ENCODE peak calls at places on chromosomes 12 and 14, in six cellular contexts. V is NCI-H2029; F is heart left ventricle; A is activated T-cell treated with anti-CD3 and anti-CD28 coated beads, Interleukin-2, amount 50 U/mL, for 72 hours; P is astrocyte of the cerebellum; B is endothelial cell. X is an unnamed sample.

GRCh38 chr12:130421896-130422295 is 84.2 kb downstream of the PIWIL1 start:
- DNase-seq in A (no peak), F (no peak), P (no peak), V (no peak), B (no peak), X (no peak)

GRCh38 chr14:55889124-55889523 is 229.1 kb upstream of the PELI2 start:
- DNase-seq in F (no peak), B (no peak), A (no peak), V (peak; percentile 90), P (no peak), X (no peak)

GRCh38 chr14:103522649-103523582 is at the start of gene CKB:
- DNase-seq in V (peak; percentile 23), B (no peak), F (peak; percentile 75), A (peak; percentile 41), P (no peak), X (peak; percentile 45)

GRCh38 chr14:68312300-68312699 is 480.6 kb downstream of the ZFP36L1 start:
- DNase-seq in B (no peak), V (no peak), P (no peak), F (no peak), A (no peak), X (no peak)

GRCh38 chr14:71733210-71733883 is 198.9 kb upstream of the RGS6 start:
- DNase-seq in V (no peak), B (no peak), P (peak; percentile 24), A (no peak), F (no peak), X (peak; percentile 76)

GRCh38 chr12:55713721-55714120 is 2.1 kb upstream of the BLOC1S1 start:
- DNase-seq in B (no peak), F (no peak), A (no peak), P (peak; percentile 48), V (no peak), X (peak; percentile 89)

GRCh38 chr14:104321151-104322130 is 183.1 kb downstream of the KIF26A start:
- DNase-seq in A (no peak), F (peak; percentile 24), B (peak; percentile 1), P (no peak), V (no peak), X (no peak)

GRCh38 chr12:47249082-47249481 is 169.3 kb upstream of the AMIGO2 start:
- DNase-seq in P (no peak), F (no peak), V (no peak), A (no peak), B (no peak), X (no peak)

GRCh38 chr12:3246253-3246652 is 169.1 kb downstream of the TSPAN9 start:
- DNase-seq in V (no peak), A (no peak), P (no peak), F (no peak), B (no peak), X (no peak)

GRCh38 chr14:79018846-79019245 is 848.7 kb downstream of the NRXN3 start:
- DNase-seq in P (no peak), B (no peak), A (no peak), F (no peak), V (no peak), X (peak; percentile 82)

GRCh38 chr14:24971255-24971654 is 78.7 kb downstream of the STXBP6 start:
- DNase-seq in A (no peak), V (no peak), B (no peak), F (no peak), P (no peak), X (no peak)

GRCh38 chr12:122837306-122838265 is 2.3 kb downstream of the HIP1R start:
- DNase-seq in V (peak; percentile 36), B (no peak), A (no peak), P (no peak), F (no peak), X (no peak)

GRCh38 chr14:22748188-22748587 is 18.3 kb upstream of the OXA1L start:
- DNase-seq in A (no peak), V (no peak), F (no peak), B (no peak), P (no peak), X (no peak)

GRCh38 chr12:80988986-80989385 is 51.3 kb upstream of the LIN7A start:
- DNase-seq in V (no peak), P (no peak), A (no peak), B (no peak), F (no peak), X (no peak)

GRCh38 chr14:50530794-50531193 is 1.6 kb downstream of the MAP4K5 start:
- DNase-seq in V (no peak), B (no peak), F (no peak), P (no peak), A (no peak), X (no peak)

GRCh38 chr14:23124337-23124954 is 5.4 kb upstream of the CEBPE start:
- DNase-seq in V (no peak), B (no peak), P (no peak), F (no peak), A (no peak), X (no peak)

GRCh38 chr14:47675489-47676300 is at the start of gene MDGA2:
- DNase-seq in F (no peak), A (no peak), V (no peak), P (no peak), B (peak; percentile 57), X (no peak)

GRCh38 chr12:48818831-48819590 is 715 bp downstream of the CACNB3 start:
- DNase-seq in A (no peak), F (no peak), B (peak; percentile 56), P (no peak), V (no peak), X (no peak)

GRCh38 chr12:82326905-82327503 is 31.2 kb downstream of the CCDC59 start:
- DNase-seq in P (peak; percentile 29), V (no peak), B (no peak), F (no peak), A (no peak), X (peak; percentile 28)

GRCh38 chr12:12559699-12560296 is 2.9 kb downstream of the DUSP16 start:
- DNase-seq in A (no peak), V (no peak), B (no peak), F (no peak), P (no peak), X (no peak)

GRCh38 chr12:91316161-91316759 is 133.6 kb upstream of the DCN start:
- DNase-seq in A (no peak), P (no peak), B (no peak), F (no peak), V (no peak), X (peak; percentile 11)

GRCh38 chr12:57157588-57158173 is 10.3 kb upstream of the LRP1-AS start:
- DNase-seq in P (no peak), V (no peak), F (no peak), B (no peak), A (no peak), X (no peak)

GRCh38 chr14:104732355-104732804 is 8.4 kb downstream of the ADSS1 start:
- DNase-seq in P (no peak), B (no peak), A (no peak), V (peak; percentile 33), F (peak; percentile 89), X (no peak)

GRCh38 chr14:71235865-71236264 is 328.6 kb downstream of the PCNX1 start:
- DNase-seq in B (no peak), V (no peak), P (peak; percentile 11), F (peak; percentile 40), A (no peak), X (no peak)

GRCh38 chr12:56104815-56105476 is 587 bp downstream of the PA2G4 start:
- DNase-seq in B (peak; percentile 36), V (no peak), F (no peak), P (no peak), A (peak; percentile 27), X (no peak)

GRCh38 chr12:23431006-23431405 is 518.5 kb downstream of the SOX5 start:
- DNase-seq in V (no peak), F (no peak), B (no peak), A (no peak), P (peak; percentile 38), X (no peak)

GRCh38 chr12:14048949-14049545 is 67.6 kb upstream of the GRIN2B start:
- DNase-seq in B (no peak), V (no peak), P (no peak), A (no peak), F (no peak), X (no peak)

GRCh38 chr12:553216-554000 is 93.7 kb downstream of the B4GALNT3 start:
- DNase-seq in B (no peak), V (no peak), A (no peak), P (no peak), F (no peak), X (no peak)

GRCh38 chr14:22887260-22887989 is 4.4 kb downstream of the REM2 start:
- DNase-seq in P (peak; percentile 52), V (peak; percentile 100), A (peak; percentile 43), F (no peak), B (peak; percentile 56), X (peak; percentile 75)

GRCh38 chr14:76997257-76997970 is 31.1 kb downstream of the IRF2BPL start:
- DNase-seq in F (no peak), A (no peak), P (no peak), V (no peak), B (no peak), X (peak; percentile 32)

GRCh38 chr12:27193854-27194544 is 50.1 kb upstream of the STK38L start:
- DNase-seq in V (no peak), P (peak; percentile 46), A (no peak), B (no peak), F (peak; percentile 77), X (peak; percentile 86)

GRCh38 chr12:52634266-52635056 is 16.1 kb upstream of the KRT73 start:
- DNase-seq in B (no peak), A (no peak), V (peak; percentile 95), F (peak; percentile 77), P (no peak), X (no peak)

GRCh38 chr12:124655317-124656213 is 88.2 kb upstream of the NCOR2 start:
- DNase-seq in V (peak; percentile 83), P (peak; percentile 97), F (peak; percentile 87), B (no peak), A (no peak), X (peak; percentile 93)